ENCODE peak calls at places on chromosomes 2 and 18, in eight cellular contexts. One of them, this sample, is unnamed.

GRCh38 chr2:86285981-86286380 is 51.4 kb downstream of the REEP1 start:
- DNase-seq in progenitor cell of endocrine pancreas: no peak
- DNase-seq in amniotic stem cell: no peak
- DNase-seq in tibial nerve: no peak
- DNase-seq in activated CD4-positive, alpha-beta T cell treated with anti-CD3 and anti-CD28 coated beads, Interleukin-2, amount 50 U/mL, for 1 hour: no peak
- DNase-seq in chondrocyte: no peak
- DNase-seq in lung microvascular endothelial cell: no peak
- DNase-seq in C1 segment of cervical spinal cord: no peak
- DNase-seq in this sample: no peak

GRCh38 chr2:140509765-140510164 is 1621.1 kb downstream of the LRP1B start:
- DNase-seq in progenitor cell of endocrine pancreas: no peak
- DNase-seq in amniotic stem cell: no peak
- DNase-seq in tibial nerve: no peak
- DNase-seq in activated CD4-positive, alpha-beta T cell treated with anti-CD3 and anti-CD28 coated beads, Interleukin-2, amount 50 U/mL, for 1 hour: no peak
- DNase-seq in chondrocyte: peak; percentile 35
- DNase-seq in lung microvascular endothelial cell: no peak
- DNase-seq in C1 segment of cervical spinal cord: no peak
- DNase-seq in this sample: no peak

GRCh38 chr2:40255118-40255517 is 196.8 kb downstream of the SLC8A1 start:
- DNase-seq in progenitor cell of endocrine pancreas: no peak
- DNase-seq in amniotic stem cell: no peak
- DNase-seq in tibial nerve: no peak
- DNase-seq in activated CD4-positive, alpha-beta T cell treated with anti-CD3 and anti-CD28 coated beads, Interleukin-2, amount 50 U/mL, for 1 hour: no peak
- DNase-seq in chondrocyte: no peak
- DNase-seq in lung microvascular endothelial cell: no peak
- DNase-seq in C1 segment of cervical spinal cord: no peak
- DNase-seq in this sample: no peak

GRCh38 chr2:20560891-20561702 is 89.8 kb downstream of the HS1BP3 start:
- DNase-seq in progenitor cell of endocrine pancreas: no peak
- DNase-seq in amniotic stem cell: no peak
- DNase-seq in tibial nerve: no peak
- DNase-seq in activated CD4-positive, alpha-beta T cell treated with anti-CD3 and anti-CD28 coated beads, Interleukin-2, amount 50 U/mL, for 1 hour: no peak
- DNase-seq in chondrocyte: no peak
- DNase-seq in lung microvascular endothelial cell: no peak
- DNase-seq in C1 segment of cervical spinal cord: no peak
- DNase-seq in this sample: no peak

GRCh38 chr2:186862869-186863709 is 14.1 kb upstream of the ZSWIM2 start:
- DNase-seq in progenitor cell of endocrine pancreas: no peak
- DNase-seq in amniotic stem cell: peak; percentile 23
- DNase-seq in tibial nerve: no peak
- DNase-seq in activated CD4-positive, alpha-beta T cell treated with anti-CD3 and anti-CD28 coated beads, Interleukin-2, amount 50 U/mL, for 1 hour: no peak
- DNase-seq in chondrocyte: no peak
- DNase-seq in lung microvascular endothelial cell: peak; percentile 85
- DNase-seq in C1 segment of cervical spinal cord: no peak
- DNase-seq in this sample: no peak

GRCh38 chr2:217934321-217935131 is 68.3 kb downstream of the TNS1 start:
- DNase-seq in progenitor cell of endocrine pancreas: no peak
- DNase-seq in amniotic stem cell: peak; percentile 85
- DNase-seq in tibial nerve: no peak
- DNase-seq in activated CD4-positive, alpha-beta T cell treated with anti-CD3 and anti-CD28 coated beads, Interleukin-2, amount 50 U/mL, for 1 hour: no peak
- DNase-seq in chondrocyte: no peak
- DNase-seq in lung microvascular endothelial cell: peak; percentile 90
- DNase-seq in C1 segment of cervical spinal cord: no peak
- DNase-seq in this sample: no peak

GRCh38 chr2:241482556-241482955 is 25.8 kb downstream of the STK25 start:
- DNase-seq in progenitor cell of endocrine pancreas: no peak
- DNase-seq in amniotic stem cell: no peak
- DNase-seq in tibial nerve: no peak
- DNase-seq in activated CD4-positive, alpha-beta T cell treated with anti-CD3 and anti-CD28 coated beads, Interleukin-2, amount 50 U/mL, for 1 hour: no peak
- DNase-seq in chondrocyte: no peak
- DNase-seq in lung microvascular endothelial cell: no peak
- DNase-seq in C1 segment of cervical spinal cord: no peak
- DNase-seq in this sample: no peak

GRCh38 chr2:96146881-96147592 is 1.8 kb upstream of the DUSP2 start:
- DNase-seq in progenitor cell of endocrine pancreas: no peak
- DNase-seq in amniotic stem cell: no peak
- DNase-seq in tibial nerve: no peak
- DNase-seq in activated CD4-positive, alpha-beta T cell treated with anti-CD3 and anti-CD28 coated beads, Interleukin-2, amount 50 U/mL, for 1 hour: no peak
- DNase-seq in chondrocyte: no peak
- DNase-seq in lung microvascular endothelial cell: no peak
- DNase-seq in C1 segment of cervical spinal cord: no peak
- DNase-seq in this sample: no peak

GRCh38 chr18:63040788-63041410 is 278.7 kb downstream of the BCL2 start:
- DNase-seq in progenitor cell of endocrine pancreas: no peak
- DNase-seq in amniotic stem cell: no peak
- DNase-seq in tibial nerve: no peak
- DNase-seq in activated CD4-positive, alpha-beta T cell treated with anti-CD3 and anti-CD28 coated beads, Interleukin-2, amount 50 U/mL, for 1 hour: no peak
- DNase-seq in chondrocyte: no peak
- DNase-seq in lung microvascular endothelial cell: no peak
- DNase-seq in C1 segment of cervical spinal cord: no peak
- DNase-seq in this sample: no peak

GRCh38 chr18:31410716-31411483 is 34.3 kb downstream of the DSG4 start:
- DNase-seq in progenitor cell of endocrine pancreas: no peak
- DNase-seq in amniotic stem cell: no peak
- DNase-seq in tibial nerve: no peak
- DNase-seq in activated CD4-positive, alpha-beta T cell treated with anti-CD3 and anti-CD28 coated beads, Interleukin-2, amount 50 U/mL, for 1 hour: no peak
- DNase-seq in chondrocyte: no peak
- DNase-seq in lung microvascular endothelial cell: no peak
- DNase-seq in C1 segment of cervical spinal cord: no peak
- DNase-seq in this sample: no peak

GRCh38 chr2:76268928-76269327 is 558.2 kb upstream of the GCFC2 start:
- DNase-seq in progenitor cell of endocrine pancreas: no peak
- DNase-seq in amniotic stem cell: no peak
- DNase-seq in tibial nerve: no peak
- DNase-seq in activated CD4-positive, alpha-beta T cell treated with anti-CD3 and anti-CD28 coated beads, Interleukin-2, amount 50 U/mL, for 1 hour: no peak
- DNase-seq in chondrocyte: no peak
- DNase-seq in lung microvascular endothelial cell: no peak
- DNase-seq in C1 segment of cervical spinal cord: no peak
- DNase-seq in this sample: no peak

GRCh38 chr2:222042666-222043065 is 256.1 kb downstream of the PAX3 start:
- DNase-seq in progenitor cell of endocrine pancreas: no peak
- DNase-seq in amniotic stem cell: no peak
- DNase-seq in tibial nerve: no peak
- DNase-seq in activated CD4-positive, alpha-beta T cell treated with anti-CD3 and anti-CD28 coated beads, Interleukin-2, amount 50 U/mL, for 1 hour: no peak
- DNase-seq in chondrocyte: no peak
- DNase-seq in lung microvascular endothelial cell: no peak
- DNase-seq in C1 segment of cervical spinal cord: no peak
- DNase-seq in this sample: no peak